ENCODE peak calls at places on chromosomes 16 and 17, in six cellular contexts. One of them, this sample, is unnamed.
A peak's percentile ranks its signal among the peaks of the same experiment; 100 is the strongest.

GRCh38 chr16:14423344-14423743 is 206.7 kb downstream of the PARN start:
- DNase-seq in HCT116: no peak
- DNase-seq in SK-N-SH: no peak
- DNase-seq in transverse colon: no peak
- DNase-seq in stomach: no peak
- DNase-seq in prostate gland: no peak
- DNase-seq in this sample: no peak

GRCh38 chr16:68426355-68426652 is 22.0 kb downstream of the SMPD3 start:
- DNase-seq in SK-N-SH: no peak
- DNase-seq in transverse colon: no peak
- DNase-seq in prostate gland: no peak
- DNase-seq in stomach: no peak
- DNase-seq in HCT116: no peak
- DNase-seq in this sample: no peak

GRCh38 chr17:48048321-48049140 is at the start of gene NFE2L1:
- DNase-seq in HCT116: peak; percentile 96
- DNase-seq in SK-N-SH: peak; percentile 94
- DNase-seq in transverse colon: peak; percentile 95
- DNase-seq in stomach: peak; percentile 90
- DNase-seq in prostate gland: peak; percentile 74
- DNase-seq in this sample: peak; percentile 95

GRCh38 chr16:23857901-23858300 is 22.1 kb downstream of the PRKCB start:
- DNase-seq in transverse colon: no peak
- DNase-seq in prostate gland: no peak
- DNase-seq in HCT116: no peak
- DNase-seq in SK-N-SH: no peak
- DNase-seq in stomach: no peak
- DNase-seq in this sample: no peak

GRCh38 chr16:66946974-66947301 is 11.6 kb downstream of the CES2 start:
- DNase-seq in prostate gland: no peak
- DNase-seq in transverse colon: no peak
- DNase-seq in HCT116: no peak
- DNase-seq in stomach: no peak
- DNase-seq in SK-N-SH: no peak
- DNase-seq in this sample: no peak

GRCh38 chr17:7216242-7217112 is 3.2 kb downstream of the DLG4 start:
- DNase-seq in prostate gland: no peak
- DNase-seq in SK-N-SH: no peak
- DNase-seq in HCT116: no peak
- DNase-seq in stomach: no peak
- DNase-seq in transverse colon: no peak
- DNase-seq in this sample: no peak

GRCh38 chr16:28189237-28189636 is 22.5 kb downstream of the XPO6 start:
- DNase-seq in transverse colon: no peak
- DNase-seq in stomach: no peak
- DNase-seq in SK-N-SH: no peak
- DNase-seq in prostate gland: no peak
- DNase-seq in HCT116: no peak
- DNase-seq in this sample: no peak

GRCh38 chr17:74447628-74448159 is 15.8 kb downstream of the GPRC5C start:
- DNase-seq in SK-N-SH: no peak
- DNase-seq in HCT116: no peak
- DNase-seq in transverse colon: no peak
- DNase-seq in prostate gland: no peak
- DNase-seq in stomach: no peak
- DNase-seq in this sample: no peak

GRCh38 chr17:50904522-50905459 is 38.6 kb upstream of the TOB1 start:
- DNase-seq in SK-N-SH: peak; percentile 90
- DNase-seq in prostate gland: peak; percentile 91
- DNase-seq in HCT116: no peak
- DNase-seq in stomach: peak; percentile 87
- DNase-seq in transverse colon: peak; percentile 48
- DNase-seq in this sample: no peak

GRCh38 chr16:79307214-79307613 is 293.3 kb downstream of the MAF start:
- DNase-seq in HCT116: no peak
- DNase-seq in prostate gland: no peak
- DNase-seq in transverse colon: peak; percentile 30
- DNase-seq in SK-N-SH: no peak
- DNase-seq in stomach: no peak
- DNase-seq in this sample: peak; percentile 65

GRCh38 chr17:12391468-12391867 is 274.2 kb upstream of the MYOCD start:
- DNase-seq in HCT116: no peak
- DNase-seq in SK-N-SH: no peak
- DNase-seq in prostate gland: no peak
- DNase-seq in transverse colon: no peak
- DNase-seq in stomach: no peak
- DNase-seq in this sample: no peak

GRCh38 chr17:70054961-70055360 is 20.1 kb upstream of the KCNJ16 start:
- DNase-seq in HCT116: no peak
- DNase-seq in SK-N-SH: no peak
- DNase-seq in stomach: no peak
- DNase-seq in prostate gland: no peak
- DNase-seq in transverse colon: no peak
- DNase-seq in this sample: no peak

GRCh38 chr17:47665655-47666054 is 15.9 kb downstream of the KPNB1 start:
- DNase-seq in stomach: no peak
- DNase-seq in transverse colon: no peak
- DNase-seq in SK-N-SH: no peak
- DNase-seq in HCT116: no peak
- DNase-seq in prostate gland: no peak
- DNase-seq in this sample: no peak

GRCh38 chr17:81070541-81071246 is 35.7 kb downstream of the BAIAP2 start:
- DNase-seq in SK-N-SH: no peak
- DNase-seq in prostate gland: no peak
- DNase-seq in HCT116: no peak
- DNase-seq in stomach: no peak
- DNase-seq in transverse colon: no peak
- DNase-seq in this sample: no peak

GRCh38 chr17:49520386-49521087 is 25.4 kb downstream of the NGFR start:
- DNase-seq in HCT116: no peak
- DNase-seq in transverse colon: no peak
- DNase-seq in stomach: no peak
- DNase-seq in prostate gland: no peak
- DNase-seq in SK-N-SH: peak; percentile 12
- DNase-seq in this sample: peak; percentile 27

GRCh38 chr17:49521521-49522185 is 26.6 kb downstream of the NGFR start:
- DNase-seq in transverse colon: no peak
- DNase-seq in HCT116: no peak
- DNase-seq in prostate gland: no peak
- DNase-seq in stomach: no peak
- DNase-seq in SK-N-SH: peak; percentile 8
- DNase-seq in this sample: peak; percentile 44

GRCh38 chr17:49519781-49520180 is 24.7 kb downstream of the NGFR start:
- DNase-seq in HCT116: no peak
- DNase-seq in transverse colon: no peak
- DNase-seq in SK-N-SH: peak; percentile 88
- DNase-seq in stomach: no peak
- DNase-seq in prostate gland: no peak
- DNase-seq in this sample: peak; percentile 78

GRCh38 chr17:49522329-49522890 is 27.3 kb downstream of the NGFR start:
- DNase-seq in SK-N-SH: peak; percentile 23
- DNase-seq in stomach: no peak
- DNase-seq in transverse colon: no peak
- DNase-seq in HCT116: no peak
- DNase-seq in prostate gland: no peak
- DNase-seq in this sample: peak; percentile 75

GRCh38 chr17:49521088-49521450 is 26.0 kb downstream of the NGFR start:
- DNase-seq in HCT116: no peak
- DNase-seq in stomach: no peak
- DNase-seq in transverse colon: no peak
- DNase-seq in prostate gland: no peak
- DNase-seq in SK-N-SH: peak; percentile 14
- DNase-seq in this sample: peak; percentile 24
- H3K27me3 ChIP-seq in HCT116: no peaks in the 10 kb centered on the region
- H3K27me3 ChIP-seq in stomach: no peaks in the 10 kb centered on the region
- H3K27me3 ChIP-seq in transverse colon: peaks cover 3% of the 10 kb centered on the region
- H3K27me3 ChIP-seq in prostate gland: no peaks in the 10 kb centered on the region
- H3K27me3 ChIP-seq in SK-N-SH: peaks cover 4% of the 10 kb centered on the region
- H3K27me3 ChIP-seq in this sample: no peaks in the 10 kb centered on the region

GRCh38 chr16:85460983-85461813 is 151.9 kb upstream of the GSE1 start:
- DNase-seq in SK-N-SH: peak; percentile 71
- DNase-seq in prostate gland: no peak
- DNase-seq in stomach: no peak
- DNase-seq in transverse colon: no peak
- DNase-seq in HCT116: no peak
- DNase-seq in this sample: no peak

GRCh38 chr16:85460252-85460982 is 152.7 kb upstream of the GSE1 start:
- DNase-seq in transverse colon: no peak
- DNase-seq in stomach: no peak
- DNase-seq in prostate gland: no peak
- DNase-seq in SK-N-SH: no peak
- DNase-seq in HCT116: no peak
- DNase-seq in this sample: no peak

GRCh38 chr16:85463228-85463611 is 149.9 kb upstream of the GSE1 start:
- DNase-seq in HCT116: no peak
- DNase-seq in stomach: no peak
- DNase-seq in transverse colon: no peak
- DNase-seq in SK-N-SH: no peak
- DNase-seq in prostate gland: no peak
- DNase-seq in this sample: no peak

GRCh38 chr16:85462405-85463227 is 150.5 kb upstream of the GSE1 start:
- DNase-seq in prostate gland: no peak
- DNase-seq in HCT116: no peak
- DNase-seq in stomach: peak; percentile 51
- DNase-seq in transverse colon: no peak
- DNase-seq in SK-N-SH: peak; percentile 86
- DNase-seq in this sample: no peak

GRCh38 chr16:85461814-85462404 is 151.2 kb upstream of the GSE1 start:
- DNase-seq in SK-N-SH: peak; percentile 80
- DNase-seq in stomach: no peak
- DNase-seq in HCT116: no peak
- DNase-seq in prostate gland: no peak
- DNase-seq in transverse colon: no peak
- DNase-seq in this sample: no peak
- H3K4me3 ChIP-seq in SK-N-SH: peak overlapping the region; percentile 58
- H3K4me3 ChIP-seq in stomach: peak overlapping the region; percentile 36
- H3K4me3 ChIP-seq in HCT116: no peak overlapping the region
- H3K4me3 ChIP-seq in prostate gland: no peak overlapping the region
- H3K4me3 ChIP-seq in transverse colon: peak overlapping the region; percentile 19
- H3K4me3 ChIP-seq in this sample: peak overlapping the region; percentile 41

DNA sequence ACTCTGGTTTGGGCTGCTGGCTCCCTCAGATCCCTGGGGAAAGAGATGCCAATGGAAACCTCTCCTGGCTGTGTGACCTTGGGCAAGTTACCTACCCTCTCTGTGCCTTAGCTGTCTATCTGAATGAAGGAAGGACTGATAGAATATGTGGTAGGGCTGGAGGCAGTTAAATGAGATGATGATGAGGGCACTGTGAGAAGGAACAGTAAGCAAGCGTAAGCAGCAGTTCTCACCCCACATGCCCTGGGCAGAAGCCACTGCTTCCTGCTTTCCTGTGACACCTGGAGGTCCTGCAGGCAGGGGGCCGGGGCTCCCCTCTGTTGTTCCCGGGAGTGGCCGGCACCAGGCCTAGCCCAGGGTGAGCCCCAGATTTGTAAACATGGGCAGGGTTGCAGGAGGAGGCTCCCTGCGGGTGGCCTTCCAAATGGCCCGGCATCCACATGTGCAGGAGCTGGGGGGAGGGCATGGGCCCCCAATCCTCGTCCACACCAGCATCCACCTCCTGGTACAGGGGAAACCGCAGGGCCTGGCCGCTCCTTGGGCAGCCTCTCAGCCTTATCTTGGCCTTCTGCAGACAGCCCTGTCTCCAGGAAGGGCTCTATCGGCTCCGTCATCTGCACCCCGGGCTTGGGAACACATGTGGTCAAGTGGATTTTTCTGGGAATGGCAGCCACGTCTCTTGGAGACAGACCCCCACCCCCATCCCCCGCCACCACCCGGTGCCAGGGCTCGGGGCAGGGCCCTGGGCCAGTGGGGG is 235.6 kb upstream of the GSE1 start:
- DNase-seq in prostate gland: no peak
- DNase-seq in HCT116: no peak
- DNase-seq in stomach: no peak
- DNase-seq in transverse colon: no peak
- DNase-seq in SK-N-SH: peak; percentile 83
- DNase-seq in this sample: no peak
- TF ChIP-seq POLR2AphosphoS5 in prostate gland: no peak
- TF ChIP-seq POLR2AphosphoS5 in HCT116: no peak
- TF ChIP-seq POLR2AphosphoS5 in stomach: no peak
- TF ChIP-seq POLR2AphosphoS5 in transverse colon: no peak
- TF ChIP-seq POLR2AphosphoS5 in SK-N-SH: no peak
- TF ChIP-seq POLR2AphosphoS5 in this sample: no peak

GRCh38 chr17:17151962-17152361 is 54.2 kb downstream of the PLD6 start:
- DNase-seq in prostate gland: peak; percentile 71
- DNase-seq in HCT116: no peak
- DNase-seq in stomach: peak; percentile 76
- DNase-seq in SK-N-SH: no peak
- DNase-seq in transverse colon: peak; percentile 63
- DNase-seq in this sample: peak; percentile 90
- H3K27me3 ChIP-seq in prostate gland: no peaks in the 10 kb centered on the region
- H3K27me3 ChIP-seq in HCT116: no peaks in the 10 kb centered on the region
- H3K27me3 ChIP-seq in stomach: no peaks in the 10 kb centered on the region
- H3K27me3 ChIP-seq in SK-N-SH: no peaks in the 10 kb centered on the region
- H3K27me3 ChIP-seq in transverse colon: no peaks in the 10 kb centered on the region
- H3K27me3 ChIP-seq in this sample: no peaks in the 10 kb centered on the region

GRCh38 chr16:50152807-50153647 is at the start of gene TENT4B:
- DNase-seq in prostate gland: peak; percentile 79
- DNase-seq in HCT116: peak; percentile 61
- DNase-seq in transverse colon: peak; percentile 91
- DNase-seq in SK-N-SH: peak; percentile 99
- DNase-seq in stomach: peak; percentile 87
- DNase-seq in this sample: peak; percentile 94

GRCh38 chr16:50153648-50154368 is 702 bp downstream of the TENT4B start:
- DNase-seq in SK-N-SH: peak; percentile 69
- DNase-seq in stomach: no peak
- DNase-seq in transverse colon: no peak
- DNase-seq in prostate gland: peak; percentile 14
- DNase-seq in HCT116: no peak
- DNase-seq in this sample: peak; percentile 80

GRCh38 chr16:50154369-50154947 is 1.4 kb downstream of the TENT4B start:
- DNase-seq in HCT116: no peak
- DNase-seq in stomach: no peak
- DNase-seq in prostate gland: no peak
- DNase-seq in transverse colon: peak; percentile 15
- DNase-seq in SK-N-SH: peak; percentile 25
- DNase-seq in this sample: peak; percentile 70

GRCh38 chr16:50156590-50156989 is 3.5 kb downstream of the TENT4B start:
- DNase-seq in HCT116: no peak
- DNase-seq in prostate gland: no peak
- DNase-seq in transverse colon: no peak
- DNase-seq in SK-N-SH: no peak
- DNase-seq in stomach: no peak
- DNase-seq in this sample: no peak

DNA sequence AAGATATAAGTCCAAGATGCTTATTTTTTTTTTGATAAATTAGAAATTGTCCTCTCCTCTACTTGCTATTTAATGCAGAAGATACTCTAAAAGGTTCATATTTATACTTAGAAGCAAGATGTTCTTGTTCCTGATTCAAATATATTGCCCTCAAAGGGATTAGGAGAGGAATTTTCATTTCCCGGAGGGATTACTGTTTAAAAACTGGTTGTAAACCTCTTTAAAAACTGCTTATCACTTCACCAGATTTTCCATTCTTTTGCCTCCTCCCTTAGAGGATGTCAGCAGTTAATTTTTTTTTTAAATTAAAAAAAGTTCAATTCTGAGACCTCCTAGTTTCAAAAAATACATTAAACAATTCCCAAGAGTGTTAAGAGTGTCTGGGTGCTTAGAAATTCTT is 2.8 kb downstream of the TENT4B start:
- DNase-seq in transverse colon: no peak
- DNase-seq in prostate gland: no peak
- DNase-seq in HCT116: no peak
- DNase-seq in SK-N-SH: no peak
- DNase-seq in stomach: no peak
- DNase-seq in this sample: no peak
- H3K4me3 ChIP-seq in transverse colon: peak overlapping the region; percentile 95
- H3K4me3 ChIP-seq in prostate gland: peak overlapping the region; percentile 72
- H3K4me3 ChIP-seq in HCT116: no peak overlapping the region
- H3K4me3 ChIP-seq in SK-N-SH: peak overlapping the region; percentile 71
- H3K4me3 ChIP-seq in stomach: peak overlapping the region; percentile 75
- H3K4me3 ChIP-seq in this sample: peak overlapping the region; percentile 74